ENCODE peak calls at places on chromosomes 13 and 19, in eight cellular contexts. D is K562; O is Calu3; X is HFF-Myc; V is CD8-positive, alpha-beta T cell; L is HCT116; H is CD4-positive, alpha-beta T cell; I is pancreas. Y is an unnamed sample.

GRCh38 chr19:11387154-11388034 is 3.3 kb upstream of the EPOR start:
- DNase-seq in L (no peak), O (no peak), X (no peak), D (no peak), I (no peak), V (no peak), H (no peak), Y (no peak)

GRCh38 chr13:48731957-48732569 is 78.3 kb downstream of the CYSLTR2 start:
- DNase-seq in I (peak), H (peak), O (peak), X (no peak), L (peak), V (peak), D (peak), Y (peak)

GRCh38 chr19:54204767-54205468 is 4.3 kb downstream of the RPS9 start:
- DNase-seq in I (no peak), X (no peak), O (no peak), L (no peak), H (no peak), D (no peak), V (no peak), Y (no peak)

GRCh38 chr13:40082644-40083043 is 427.2 kb downstream of the COG6 start:
- DNase-seq in D (no peak), H (no peak), L (no peak), V (no peak), O (no peak), I (peak), X (no peak), Y (no peak)

GRCh38 chr19:45471866-45472556 is 4.2 kb downstream of the FOSB start:
- DNase-seq in O (no peak), D (no peak), H (no peak), I (no peak), V (no peak), L (no peak), X (no peak), Y (no peak)

GRCh38 chr19:39661565-39661964 is 5.9 kb downstream of the LGALS16 start:
- DNase-seq in X (no peak), L (no peak), D (no peak), V (no peak), O (no peak), H (no peak), I (no peak), Y (no peak)

GRCh38 chr19:29694669-29695627 is 20.1 kb downstream of the C19orf12 start:
- DNase-seq in I (peak), D (peak), X (peak), L (no peak), H (peak), O (peak), V (peak), Y (peak)

GRCh38 chr13:42808572-42808971 is 27.2 kb downstream of the FAM216B start:
- DNase-seq in D (no peak), O (no peak), H (no peak), L (no peak), I (no peak), V (no peak), X (no peak), Y (no peak)

GRCh38 chr13:110993788-110994187 is 78.9 kb upstream of the ANKRD10 start:
- DNase-seq in X (no peak), V (no peak), O (no peak), I (no peak), D (no peak), H (no peak), L (no peak), Y (no peak)

GRCh38 chr13:89486721-89487120 is 1815.5 kb downstream of the SLITRK5 start:
- DNase-seq in V (no peak), O (no peak), H (no peak), L (no peak), D (no peak), X (no peak), I (no peak), Y (no peak)

GRCh38 chr13:51444922-51445321 is 7.9 kb downstream of the INTS6 start:
- DNase-seq in L (peak), O (no peak), V (no peak), D (peak), I (no peak), H (no peak), X (no peak), Y (no peak)

GRCh38 chr13:96417956-96418355 is 328.0 kb downstream of the HS6ST3 start:
- DNase-seq in I (no peak), X (no peak), L (no peak), H (no peak), D (no peak), V (no peak), O (no peak), Y (no peak)

GRCh38 chr19:58386576-58387337 is at the start of gene RPS5:
- DNase-seq in D (peak), X (peak), O (peak), V (peak), L (peak), H (peak), I (peak), Y (peak)

DNA sequence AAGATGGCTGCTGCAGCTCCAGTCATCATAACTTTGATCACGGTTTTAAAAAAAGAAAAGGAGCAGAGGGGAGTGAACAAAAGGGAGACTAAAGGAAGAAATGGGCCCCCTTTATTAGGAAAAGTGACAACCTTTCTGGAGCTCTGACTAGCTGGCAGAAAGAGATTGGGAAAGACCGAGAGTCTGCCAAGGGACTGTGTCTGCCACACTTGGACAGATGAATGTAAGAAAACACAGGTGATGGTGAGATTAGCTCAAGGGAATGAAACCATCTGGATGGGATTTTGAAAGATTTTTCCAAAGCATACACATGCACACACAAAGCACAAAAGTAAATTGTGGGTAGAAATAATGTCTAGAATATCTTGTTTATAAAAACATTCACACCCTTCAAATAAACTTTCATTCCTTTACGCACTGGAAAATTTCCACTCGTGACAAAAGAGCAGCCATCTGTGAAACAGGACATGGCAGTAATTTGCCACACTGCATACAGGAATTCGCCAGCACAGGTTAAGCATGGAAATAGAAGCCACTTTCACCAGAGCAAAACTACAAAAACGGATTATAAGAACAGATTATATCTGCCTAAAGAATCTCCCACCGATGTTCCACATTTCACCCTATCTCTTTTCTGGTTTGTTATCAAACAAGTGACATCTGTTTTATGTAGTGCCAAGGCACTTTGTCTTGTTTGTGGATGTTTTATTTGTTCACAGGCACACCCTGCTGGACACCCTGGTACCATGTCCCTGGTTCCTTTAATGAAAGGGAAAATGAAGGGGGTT is 819.5 kb downstream of the DIAPH3 start:
- DNase-seq in D (no peak), O (no peak), L (no peak), H (no peak), I (no peak), X (no peak), V (no peak), Y (no peak)
- TF ChIP-seq CTCF in D (no peak), O (no peak), L (no peak), H (no peak), I (no peak), X (no peak), V (no peak), Y (no peak)

DNA sequence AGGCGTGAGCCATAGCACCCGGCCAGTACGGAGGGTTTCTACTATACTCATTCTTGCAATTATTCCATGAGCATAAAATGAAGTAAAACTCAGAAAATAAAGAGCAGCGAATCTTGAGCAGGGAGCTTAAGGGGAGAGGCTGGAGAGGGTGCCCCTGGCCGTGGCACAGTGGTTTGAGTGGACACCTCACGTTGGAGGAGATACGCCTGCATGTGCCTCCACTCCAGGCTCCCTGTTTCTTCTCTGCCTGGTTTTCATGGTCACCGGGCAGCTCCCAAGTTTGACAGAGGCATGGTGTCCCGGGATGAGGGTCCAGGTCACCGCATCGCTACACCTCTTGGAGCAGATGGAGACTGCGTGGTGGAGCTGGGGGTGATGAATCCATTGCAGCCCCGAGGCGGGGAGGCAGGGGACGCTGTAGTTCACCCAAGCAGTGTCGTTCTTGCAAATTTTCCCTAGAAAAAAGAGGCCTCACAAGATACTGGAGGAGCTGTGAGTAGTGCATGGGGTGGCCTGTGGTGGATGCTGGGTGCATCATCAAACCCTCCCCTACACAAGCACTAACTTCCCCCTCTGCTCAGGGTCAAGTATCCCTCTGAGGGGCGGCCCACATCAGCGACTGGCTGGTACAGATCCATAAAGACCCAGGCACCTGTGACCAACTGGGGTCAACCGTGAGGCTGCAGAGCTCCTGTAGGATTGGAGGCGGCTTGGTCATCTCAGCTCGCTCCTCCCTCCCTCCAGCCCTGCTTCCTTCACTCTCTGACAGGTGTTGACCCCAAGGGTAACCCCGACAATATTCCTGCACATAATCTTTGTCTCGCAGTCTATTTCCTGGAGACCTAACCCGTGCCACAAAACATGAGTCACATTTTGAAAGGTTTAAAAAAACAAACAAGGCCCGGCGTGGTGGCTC is 3.6 kb upstream of the MIER2 start:
- DNase-seq in O (peak), L (no peak), D (no peak), I (no peak), H (no peak), V (no peak), X (no peak), Y (no peak)
- TF ChIP-seq CTCF in O (no peak), L (no peak), D (peak), I (no peak), H (no peak), V (no peak), X (peak), Y (no peak)

DNA sequence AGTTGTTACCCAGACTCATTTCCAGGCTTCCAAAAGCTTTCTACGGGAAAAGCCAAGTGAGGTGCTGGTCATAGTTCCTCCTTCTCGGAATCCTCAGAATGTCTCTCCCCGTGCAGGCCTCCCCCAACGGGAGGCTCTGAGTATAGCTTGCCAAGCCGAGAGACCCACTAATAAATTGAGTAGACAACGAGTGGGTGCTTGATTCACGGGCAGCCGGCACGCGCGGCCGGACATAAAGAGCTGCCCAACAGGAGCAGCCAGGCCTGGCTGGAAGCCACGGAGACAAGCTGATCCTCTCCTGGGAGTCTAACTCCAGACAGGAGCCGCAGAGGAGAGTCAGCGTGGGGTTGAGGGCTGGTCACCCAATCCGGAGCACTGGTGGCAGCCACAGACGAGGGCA is 43.4 kb upstream of the MEDAG start:
- DNase-seq in X (no peak), O (no peak), D (no peak), I (peak), V (no peak), H (no peak), L (no peak), Y (peak)
- TF ChIP-seq CTCF in X (no peak), O (no peak), D (no peak), I (no peak), V (no peak), H (no peak), L (no peak), Y (no peak)

GRCh38 chr19:41443813-41444455 is 978 bp downstream of the ERICH4 start:
- DNase-seq in I (no peak), L (no peak), O (no peak), D (peak), H (no peak), V (no peak), X (no peak), Y (no peak)

GRCh38 chr19:41449079-41449864 is 6.3 kb downstream of the ERICH4 start:
- DNase-seq in D (peak), V (peak), O (peak), L (peak), X (no peak), H (peak), I (peak), Y (peak)

GRCh38 chr19:41449865-41450178 is 6.9 kb downstream of the ERICH4 start:
- DNase-seq in I (no peak), D (peak), X (no peak), L (no peak), V (no peak), O (no peak), H (no peak), Y (no peak)

GRCh38 chr19:41445575-41445974 is 2.6 kb downstream of the ERICH4 start:
- DNase-seq in V (no peak), H (no peak), D (peak), O (no peak), L (no peak), X (no peak), I (no peak), Y (no peak)

GRCh38 chr19:41447732-41448332 is 4.9 kb downstream of the ERICH4 start:
- DNase-seq in X (no peak), L (no peak), D (no peak), V (no peak), O (no peak), H (no peak), I (no peak), Y (no peak)
- TF ChIP-seq CTCF in X (no peak), L (no peak), D (peak), V (no peak), O (no peak), H (no peak), I (no peak), Y (no peak)

GRCh38 chr13:26048745-26049144 is 3.1 kb downstream of the SHISA2 start:
- DNase-seq in O (no peak), X (no peak), I (no peak), V (no peak), L (no peak), H (no peak), D (no peak), Y (no peak)
- TF ChIP-seq CTCF in O (no peak), X (no peak), I (no peak), V (no peak), L (no peak), H (no peak), D (no peak), Y (no peak)

GRCh38 chr13:67740871-67741475 is 510.8 kb upstream of the PCDH9 start:
- DNase-seq in L (no peak), V (no peak), H (no peak), X (no peak), D (no peak), O (no peak), I (no peak), Y (no peak)

GRCh38 chr13:67742478-67742877 is 512.3 kb upstream of the PCDH9 start:
- DNase-seq in V (no peak), O (no peak), X (no peak), I (no peak), L (no peak), H (no peak), D (no peak), Y (no peak)

GRCh38 chr13:67735651-67736050 is 505.5 kb upstream of the PCDH9 start:
- DNase-seq in O (no peak), D (no peak), I (no peak), X (no peak), L (no peak), V (no peak), H (no peak), Y (no peak)

DNA sequence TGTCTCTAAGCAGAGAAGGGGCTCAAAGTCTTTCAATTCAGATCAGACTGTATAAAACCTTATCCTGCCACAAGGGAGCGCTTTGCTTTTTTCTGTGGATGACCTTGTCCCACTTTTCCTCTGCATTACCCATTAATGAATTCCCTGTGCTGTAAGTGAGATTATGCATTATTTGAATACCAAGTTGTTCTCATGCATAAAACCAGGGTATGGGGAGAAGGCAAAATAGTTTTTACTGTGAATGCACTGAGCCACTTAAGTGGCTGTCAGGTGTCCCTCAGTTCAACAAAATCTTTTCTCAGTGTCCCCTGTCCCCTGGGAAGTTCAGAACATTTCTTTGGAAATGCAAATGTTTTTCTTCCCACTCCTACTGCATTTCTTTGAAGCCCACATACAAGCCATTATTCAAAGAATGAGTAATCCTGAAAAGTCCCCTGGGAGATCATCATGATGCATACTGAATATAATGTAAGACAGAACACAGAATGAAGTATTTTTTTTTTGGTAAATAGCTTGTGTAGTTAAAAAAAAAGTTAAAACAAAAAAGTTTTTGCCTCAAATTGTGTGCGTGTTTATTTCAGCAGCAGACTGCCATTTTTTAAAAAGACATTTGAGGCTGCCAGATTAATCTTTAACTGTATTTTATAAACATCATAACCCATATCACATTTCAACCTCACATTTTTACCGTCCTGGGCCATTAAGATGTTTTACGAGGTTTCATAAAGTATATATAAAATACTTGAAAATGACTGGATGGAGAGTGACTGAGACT is 506.7 kb upstream of the PCDH9 start:
- DNase-seq in L (no peak), H (no peak), V (no peak), X (no peak), I (no peak), D (no peak), O (no peak), Y (peak)
- TF ChIP-seq CTCF in L (no peak), H (no peak), V (no peak), X (no peak), I (no peak), D (no peak), O (no peak), Y (peak)

DNA sequence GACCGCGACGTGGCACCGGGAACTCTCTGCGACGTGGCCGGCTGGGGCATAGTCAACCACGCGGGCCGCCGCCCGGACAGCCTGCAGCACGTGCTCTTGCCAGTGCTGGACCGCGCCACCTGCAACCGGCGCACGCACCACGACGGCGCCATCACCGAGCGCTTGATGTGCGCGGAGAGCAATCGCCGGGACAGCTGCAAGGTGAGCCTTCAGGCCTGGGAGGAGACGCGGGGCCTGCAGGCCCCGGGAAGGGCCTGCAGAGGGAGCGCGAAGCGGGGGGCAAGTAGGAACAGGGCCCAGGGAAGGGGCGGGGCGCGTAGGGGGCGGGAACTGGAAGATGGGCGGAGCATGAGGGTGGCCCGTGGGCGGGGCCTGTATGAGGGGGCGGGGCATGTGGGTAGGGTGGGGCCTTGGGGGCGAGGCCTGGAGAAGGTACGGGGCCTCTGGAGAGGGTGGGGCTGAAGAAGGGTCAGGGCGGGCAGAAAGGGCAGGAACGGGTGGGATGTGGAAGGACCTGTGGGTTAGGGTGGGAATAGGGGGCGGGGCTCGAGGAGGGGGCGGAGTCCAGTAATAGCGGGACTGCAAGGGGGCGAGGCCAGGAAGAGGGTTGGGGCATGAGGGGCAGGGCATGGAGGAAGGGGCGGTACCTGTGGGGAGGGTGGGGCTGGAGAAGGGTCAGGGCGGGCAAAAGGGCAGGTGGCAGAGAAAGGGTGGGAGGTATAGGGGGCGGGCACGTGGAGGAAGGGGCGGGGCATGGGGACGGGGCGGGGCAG is 2.5 kb downstream of the CFD start:
- DNase-seq in I (peak), L (peak), O (no peak), D (peak), H (peak), V (peak), X (no peak), Y (peak)
- TF ChIP-seq CTCF in I (no peak), L (no peak), O (no peak), D (peak), H (no peak), V (no peak), X (peak), Y (no peak)

Y was measured in nephron progenitor cell.